ENCODE peak calls at places on chromosomes 4 and X, in six cellular contexts. G is GM03348, W is left cardiac atrium, P is HT-29, C is H7, D is Right ventricle myocardium superior. I is an unnamed sample.
A peak's percentile ranks its signal among the peaks of the same experiment; 100 is the strongest.

GRCh38 chr4:121711263-121712000 is 14.7 kb upstream of the ANXA5 start:
- DNase-seq in W (peak; percentile 95), D (peak; percentile 90), C (peak; percentile 74), P (peak; percentile 57), G (peak; percentile 92), I (peak; percentile 81)

GRCh38 chr4:57231781-57232180 is 121.6 kb upstream of the IGFBP7 start:
- DNase-seq in G (no peak), D (no peak), C (no peak), P (no peak), W (no peak), I (no peak)

GRCh38 chrX:37904833-37905232 is 57.5 kb upstream of the DYNLT3 start:
- DNase-seq in C (no peak), W (no peak), G (no peak), P (no peak), D (no peak), I (no peak)

GRCh38 chr4:26069218-26069617 is 155.2 kb downstream of the SMIM20 start:
- DNase-seq in D (no peak), G (no peak), W (no peak), P (peak; percentile 22), C (peak; percentile 73), I (no peak)

GRCh38 chr4:87930629-87931028 is 44.9 kb upstream of the SPP1 start:
- DNase-seq in P (no peak), D (no peak), G (no peak), W (no peak), C (no peak), I (no peak)

GRCh38 chr4:682490-683172 is 6.3 kb downstream of the SLC49A3 start:
- DNase-seq in C (no peak), W (no peak), D (peak; percentile 40), G (no peak), P (peak; percentile 54), I (no peak)

GRCh38 chr4:124199185-124199584 is 513.3 kb downstream of the ANKRD50 start:
- DNase-seq in D (no peak), W (no peak), G (no peak), P (no peak), C (no peak), I (no peak)

GRCh38 chr4:63693321-63693720 is 715.9 kb downstream of the TECRL start:
- DNase-seq in P (no peak), W (no peak), C (no peak), G (no peak), D (no peak), I (no peak)

GRCh38 chrX:9310596-9310995 is 154.3 kb upstream of the TBL1X start:
- DNase-seq in G (peak; percentile 56), C (no peak), W (no peak), P (no peak), D (no peak), I (peak; percentile 42)